ENCODE peak calls at places on chromosomes 6 and 20, in five cellular contexts. G is H1, N is HepG2, B is K562, X is GM12878. I is an unnamed sample.

GRCh38 chr6:36627801-36628246 is 33.7 kb downstream of the SRSF3 start:
- DNase-seq in G (no peak), N (no peak), B (no peak), X (no peak), I (no peak)

GRCh38 chr6:26115226-26115625 is 28.0 kb downstream of the HFE start:
- DNase-seq in G (no peak), N (no peak), B (no peak), X (no peak), I (no peak)

GRCh38 chr6:71724456-71725180 is 161.7 kb upstream of the RIMS1 start:
- DNase-seq in G (no peak), N (no peak), B (no peak), X (no peak), I (no peak)

GRCh38 chr20:37273988-37274387 is 12.4 kb upstream of the GHRH start:
- DNase-seq in G (no peak), N (no peak), B (no peak), X (no peak), I (no peak)

GRCh38 chr20:51354769-51355319 is 187.7 kb downstream of the NFATC2 start:
- DNase-seq in G (no peak), N (no peak), B (no peak), X (no peak), I (no peak)

GRCh38 chr6:144296973-144297372 is 11.8 kb downstream of the UTRN start:
- DNase-seq in G (no peak), N (no peak), B (no peak), X (no peak), I (no peak)

GRCh38 chr6:68967549-68968300 is 332.6 kb downstream of the ADGRB3 start:
- DNase-seq in G (no peak), N (peak), B (peak), X (peak), I (peak)

GRCh38 chr6:119467478-119468081 is 118.0 kb upstream of the MAN1A1 start:
- DNase-seq in G (no peak), N (no peak), B (no peak), X (no peak), I (no peak)

GRCh38 chr6:35146453-35146852 is 5.3 kb upstream of the TCP11 start:
- DNase-seq in G (no peak), N (peak), B (peak), X (no peak), I (peak)

GRCh38 chr6:157221049-157221816 is 102.1 kb downstream of the TMEM242 start:
- DNase-seq in G (no peak), N (peak), B (peak), X (peak), I (peak)

GRCh38 chr6:137155830-137156229 is 17.6 kb downstream of the IL22RA2 start:
- DNase-seq in G (no peak), N (no peak), B (no peak), X (peak), I (no peak)

GRCh38 chr6:26537846-26538571 is at the start of gene HMGN4:
- DNase-seq in G (no peak), N (peak), B (peak), X (peak), I (peak)

GRCh38 chr6:105753184-105754097 is 332.7 kb upstream of the PRDM1 start:
- DNase-seq in G (no peak), N (no peak), B (no peak), X (no peak), I (peak)

GRCh38 chr6:154498340-154498934 is 12.0 kb downstream of the CNKSR3 start:
- DNase-seq in G (no peak), N (no peak), B (no peak), X (no peak), I (no peak)

GRCh38 chr6:37442416-37443218 is 9.6 kb downstream of the CMTR1 start:
- DNase-seq in G (no peak), N (no peak), B (no peak), X (no peak), I (no peak)

GRCh38 chr6:3214898-3215297 is 12.6 kb downstream of the TUBB2B start:
- DNase-seq in G (no peak), N (no peak), B (no peak), X (no peak), I (no peak)

GRCh38 chr6:149567194-149567586 is 1.0 kb downstream of the GINM1 start:
- DNase-seq in G (no peak), N (no peak), B (no peak), X (no peak), I (no peak)

GRCh38 chr6:34981951-34982350 is 92.9 kb downstream of the ANKS1A start:
- DNase-seq in G (no peak), N (no peak), B (peak), X (no peak), I (no peak)

GRCh38 chr6:32565511-32565910 is 24.1 kb downstream of the HLA-DRB1 start:
- DNase-seq in G (no peak), N (no peak), B (no peak), X (no peak), I (no peak)

GRCh38 chr6:80223743-80224212 is 117.3 kb downstream of the BCKDHB start:
- DNase-seq in G (no peak), N (no peak), B (no peak), X (no peak), I (no peak)

GRCh38 chr6:167469655-167470054 is 144.8 kb downstream of the TTLL2 start:
- DNase-seq in G (no peak), N (no peak), B (no peak), X (no peak), I (no peak)

GRCh38 chr20:38034108-38034649 is 633 bp downstream of the RPRD1B start:
- DNase-seq in G (no peak), N (no peak), B (peak), X (no peak), I (no peak)

GRCh38 chr6:123309130-123309529 is 313.1 kb downstream of the CLVS2 start:
- DNase-seq in G (no peak), N (no peak), B (no peak), X (no peak), I (no peak)

GRCh38 chr6:163393923-163394322 is 20.6 kb upstream of the QKI start:
- DNase-seq in G (no peak), N (no peak), B (no peak), X (no peak), I (no peak)

GRCh38 chr6:151036869-151037680 is 171.6 kb downstream of the MTHFD1L start:
- DNase-seq in G (no peak), N (no peak), B (no peak), X (no peak), I (peak)

GRCh38 chr6:75437451-75438185 is 56.0 kb downstream of the FILIP1 start:
- DNase-seq in G (no peak), N (no peak), B (no peak), X (no peak), I (no peak)

GRCh38 chr6:15026832-15027231 is 219.0 kb upstream of the JARID2 start:
- DNase-seq in G (no peak), N (peak), B (no peak), X (no peak), I (no peak)

GRCh38 chr6:149169761-149170359 is 147.7 kb upstream of the TAB2 start:
- DNase-seq in G (no peak), N (no peak), B (no peak), X (no peak), I (no peak)

GRCh38 chr6:168915855-168916254 is 337.8 kb downstream of the THBS2 start:
- DNase-seq in G (no peak), N (no peak), B (no peak), X (no peak), I (no peak)

GRCh38 chr6:105601541-105602174 is 198.8 kb upstream of the PREP start:
- DNase-seq in G (no peak), N (peak), B (peak), X (peak), I (no peak)

GRCh38 chr6:38136547-38136946 is 317.0 kb downstream of the ZFAND3 start:
- DNase-seq in G (no peak), N (no peak), B (no peak), X (no peak), I (no peak)

GRCh38 chr6:28737750-28738395 is 185.9 kb downstream of the TRIM27 start:
- DNase-seq in G (no peak), N (no peak), B (peak), X (no peak), I (no peak)

GRCh38 chr6:25629202-25629584 is 22.8 kb upstream of the SCGN start:
- DNase-seq in G (no peak), N (peak), B (no peak), X (no peak), I (no peak)

GRCh38 chr6:67914419-67914818 is 720.7 kb upstream of the ADGRB3 start:
- DNase-seq in G (no peak), N (no peak), B (no peak), X (no peak), I (no peak)
- TF ChIP-seq ATF3 in G (no peak), N (no peak), B (peak), X (no peak), I (no peak)

GRCh38 chr6:125154184-125155135 is 887 bp downstream of the TPD52L1 start:
- DNase-seq in G (no peak), N (peak), B (peak), X (no peak), I (peak)
- TF ChIP-seq EZH2 in G (peak), N (no peak), B (no peak), X (no peak), I (no peak)

DNA sequence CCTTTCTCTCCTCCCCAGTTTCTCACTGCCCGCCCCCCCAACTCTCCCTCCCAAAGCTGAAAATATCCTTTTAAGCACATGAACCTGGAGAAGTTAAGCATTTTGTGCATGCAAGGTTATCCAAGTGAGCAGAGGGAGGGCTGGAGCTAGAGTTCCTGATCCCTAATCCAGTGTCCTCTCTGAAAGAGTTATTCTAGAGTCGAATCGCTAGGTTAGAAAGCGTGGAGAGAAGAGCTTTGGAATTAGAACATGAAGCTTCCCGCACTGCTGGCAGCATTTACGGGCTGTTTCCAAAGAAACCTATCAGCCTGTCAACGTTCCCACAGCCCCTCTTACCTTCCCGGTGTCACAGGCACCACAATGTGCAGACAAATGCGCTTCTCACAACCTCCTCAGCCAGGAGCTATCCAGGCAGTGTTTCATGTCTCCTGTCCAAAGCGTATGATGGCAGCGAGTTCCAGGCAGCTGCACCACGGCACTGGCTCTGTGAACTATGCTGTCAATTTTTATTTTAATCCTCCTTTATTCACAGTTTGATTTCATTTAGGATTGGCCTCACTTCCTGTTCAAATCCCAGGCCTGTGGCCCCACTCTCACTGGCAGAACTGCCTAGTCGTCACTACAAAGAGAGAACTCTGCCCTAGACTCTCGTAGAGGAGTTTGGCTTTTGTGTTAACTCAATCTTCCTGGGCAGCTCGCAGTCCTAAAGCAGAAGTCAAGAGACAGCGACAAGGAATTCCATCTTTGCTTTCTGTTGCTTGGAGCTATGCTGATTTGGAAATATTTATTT is 322.9 kb upstream of the SOX4 start:
- DNase-seq in G (no peak), N (no peak), B (no peak), X (no peak), I (no peak)
- H3K4me3 ChIP-seq in G (no peak), N (peak), B (no peak), X (no peak), I (no peak)

DNA sequence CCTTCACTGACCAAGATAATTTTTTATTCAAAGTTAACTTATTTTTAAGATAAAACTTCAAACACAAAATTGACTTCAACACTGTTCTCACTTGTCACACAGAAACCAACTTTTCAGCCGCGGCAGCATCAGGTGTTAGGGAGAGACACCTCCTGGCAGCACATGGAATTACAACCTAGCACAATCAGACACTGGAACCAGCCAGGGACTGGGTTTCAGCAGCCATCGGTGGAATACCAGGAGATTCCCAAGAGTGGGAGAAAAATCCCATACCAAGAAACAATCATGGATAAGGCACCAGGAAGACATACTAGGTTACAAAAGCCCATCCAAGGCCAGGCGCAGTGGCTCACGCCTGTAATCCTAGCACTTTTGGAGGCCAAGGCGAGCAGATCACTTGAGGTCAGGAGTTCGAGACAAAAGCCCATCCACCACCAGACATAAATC is 70.0 kb downstream of the SNX5 start:
- DNase-seq in G (no peak), N (peak), B (peak), X (no peak), I (peak)
- TF ChIP-seq ATF3 in G (no peak), N (no peak), B (no peak), X (no peak), I (no peak)

DNA sequence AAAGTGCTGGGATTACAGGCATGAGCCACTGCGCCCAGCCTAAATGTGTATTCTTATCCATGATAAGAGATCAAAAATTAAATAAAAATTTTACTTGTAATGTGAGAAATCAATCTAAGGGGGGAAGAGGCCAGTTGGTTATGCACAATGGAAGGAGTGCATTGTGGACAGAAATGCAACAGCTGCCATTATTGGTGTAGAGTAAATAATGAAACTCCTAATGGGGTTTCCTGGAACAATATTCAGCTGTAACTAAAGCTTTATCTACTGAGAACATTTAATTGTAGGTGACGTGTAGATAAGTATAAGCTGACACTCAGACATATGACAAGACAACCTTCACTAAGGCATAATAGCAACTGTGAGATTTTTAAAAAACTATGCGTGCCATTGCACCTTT is 71.3 kb downstream of the CEP57L1 start:
- DNase-seq in G (no peak), N (no peak), B (no peak), X (no peak), I (no peak)
- TF ChIP-seq EZH2 in G (no peak), N (no peak), B (no peak), X (no peak), I (no peak)

GRCh38 chr20:46250772-46251171 is 57.5 kb downstream of the CDH22 start:
- DNase-seq in G (no peak), N (no peak), B (no peak), X (no peak), I (no peak)
- H3K4me3 ChIP-seq in G (peak), N (no peak), B (no peak), X (no peak), I (no peak)

DNA sequence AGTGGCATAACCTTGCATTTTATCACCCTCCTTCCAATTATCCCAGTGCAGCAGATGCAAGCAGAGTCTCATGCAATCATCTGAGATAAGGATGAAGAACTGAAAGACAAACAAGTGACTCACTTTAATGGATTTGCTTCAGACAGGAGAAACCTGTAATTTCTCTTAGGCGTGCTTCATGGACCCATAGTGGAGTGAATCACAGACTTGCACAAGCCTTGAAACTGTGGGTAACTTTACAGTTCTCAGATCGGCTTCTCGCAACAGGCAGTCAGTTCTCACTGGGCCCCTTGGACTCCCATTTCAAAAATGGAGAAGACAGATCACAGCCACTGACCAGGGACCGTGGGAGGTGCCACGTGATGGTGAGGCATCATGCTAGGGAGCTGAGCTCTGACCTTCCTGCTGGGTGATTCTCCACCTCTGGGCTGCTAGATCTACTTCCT is at the start of gene ADGRF4:
- DNase-seq in G (no peak), N (no peak), B (no peak), X (no peak), I (no peak)
- TF ChIP-seq ATF3 in G (no peak), N (no peak), B (peak), X (no peak), I (no peak)

I was measured in HCT116.